ENCODE peak calls at places on chromosomes 7 and 10, in eight cellular contexts. M, C, F, Y, B, X, V and T are unnamed samples.

GRCh38 chr10:86376403-86376802 is 9.8 kb upstream of the GRID1 start:
- DNase-seq in M (no peak), C (no peak), F (no peak), Y (no peak), B (no peak), X (no peak), V (no peak), T (no peak)

GRCh38 chr7:44727346-44728262 is 21.0 kb upstream of the ZMIZ2 start:
- DNase-seq in M (no peak), C (peak), F (no peak), Y (peak), B (no peak), X (peak), V (no peak), T (peak)

GRCh38 chr10:89651916-89652573 is 7.0 kb upstream of the PANK1 start:
- DNase-seq in M (no peak), C (no peak), F (no peak), Y (peak), B (no peak), X (no peak), V (no peak), T (no peak)

GRCh38 chr7:157138101-157138423 is 664 bp upstream of the UBE3C start:
- DNase-seq in M (no peak), C (no peak), F (peak), Y (no peak), B (no peak), X (no peak), V (no peak), T (no peak)

GRCh38 chr7:117012284-117013174 is 59.2 kb downstream of the ST7 start:
- DNase-seq in M (no peak), C (peak), F (peak), Y (peak), B (no peak), X (peak), V (peak), T (peak)

GRCh38 chr10:114436941-114437340 is 32.6 kb upstream of the AFAP1L2 start:
- DNase-seq in M (no peak), C (no peak), F (no peak), Y (no peak), B (no peak), X (no peak), V (no peak), T (no peak)

GRCh38 chr7:66269978-66270377 is 64.8 kb downstream of the TPST1 start:
- DNase-seq in M (no peak), C (no peak), F (no peak), Y (no peak), B (no peak), X (no peak), V (no peak), T (no peak)

GRCh38 chr7:55546826-55547225 is 25.5 kb downstream of the VOPP1 start:
- DNase-seq in M (no peak), C (peak), F (peak), Y (peak), B (no peak), X (peak), V (peak), T (peak)